ENCODE peak calls at places on chromosome 11, in nine cellular contexts. F is T-helper 9 cell; P is endodermal cell; S is mesenchymal stem cell; U is PC-3; T is T follicular helper cell; Y is stimulated activated naive CD8-positive, alpha-beta T cell treated with anti-CD3 and anti-CD28 coated beads, Interleukin-15, Interleukin-2, amounts not matched to agents 100 U/mL and 50 U/mL, for 24 hours; O is PC-9; X is A172. V is an unnamed sample.

GRCh38 chr11:35162795-35163194 is 23.8 kb downstream of the CD44 start:
- DNase-seq in S (peak), P (no peak), Y (no peak), F (no peak), T (no peak), U (peak), X (peak), O (no peak), V (no peak)

GRCh38 chr11:36409152-36409713 is 100.8 kb downstream of the TRAF6 start:
- DNase-seq in T (no peak), F (no peak), Y (peak), U (no peak), O (no peak), X (peak), S (peak), P (peak), V (peak)

GRCh38 chr11:12187399-12187798 is 77.0 kb downstream of the MICAL2 start:
- DNase-seq in T (no peak), X (peak), S (peak), P (no peak), O (no peak), U (no peak), Y (no peak), F (no peak), V (no peak)

GRCh38 chr11:79493555-79494171 is 52.8 kb upstream of the TENM4 start:
- DNase-seq in O (peak), S (peak), P (peak), X (peak), U (peak), T (no peak), F (peak), Y (peak), V (peak)

GRCh38 chr11:65552413-65552951 is 5.7 kb downstream of the LTBP3 start:
- DNase-seq in S (no peak), O (no peak), U (no peak), F (no peak), P (peak), Y (no peak), X (no peak), T (no peak), V (no peak)

GRCh38 chr11:68574308-68574707 is 110.0 kb upstream of the GAL start:
- DNase-seq in U (peak), O (no peak), P (no peak), T (no peak), Y (no peak), S (no peak), F (no peak), X (no peak), V (peak)

GRCh38 chr11:76410771-76411423 is 29.8 kb downstream of the GVQW3 start:
- DNase-seq in T (no peak), O (no peak), P (peak), Y (no peak), F (no peak), X (no peak), U (no peak), S (no peak), V (no peak)

GRCh38 chr11:106625566-106625965 is 392.7 kb downstream of the GUCY1A2 start:
- DNase-seq in P (no peak), U (no peak), X (no peak), F (no peak), O (no peak), Y (no peak), S (no peak), T (no peak), V (no peak)

GRCh38 chr11:74033046-74033445 is 24.2 kb upstream of the UCP3 start:
- DNase-seq in X (no peak), T (no peak), O (no peak), F (no peak), P (no peak), Y (no peak), S (no peak), U (no peak), V (no peak)

GRCh38 chr11:10751581-10751940 is 515 bp downstream of the CTR9 start:
- DNase-seq in T (no peak), X (no peak), U (no peak), Y (no peak), S (no peak), O (no peak), P (no peak), F (no peak), V (no peak)

V was measured in iris pigment epithelial cell.